ENCODE peak calls at places on chromosomes 1 and 21, in ten cellular contexts. One of them, this sample, is unnamed.

GRCh38 chr1:192524223-192524622 is 51.4 kb upstream of the RGS1 start:
- DNase-seq in KBM-7: no peak
- DNase-seq in lower lobe of right lung: no peak
- DNase-seq in AG08395: peak; percentile 25
- DNase-seq in OCI-LY7: no peak
- DNase-seq in stimulated activated CD8-positive, alpha-beta memory T cell treated with anti-CD3 and anti-CD28 coated beads, Interleukin-15, amount 100 ng/mL, for 1 hour: no peak
- DNase-seq in activated CD8-positive, alpha-beta memory T cell treated with anti-CD3 and anti-CD28 coated beads, Interleukin-2, amount 10 ng/mL, durations not matched to agents 7 days and 5 days: no peak
- DNase-seq in D341Med: no peak
- DNase-seq in left cardiac atrium: no peak
- DNase-seq in EL: peak; percentile 17
- DNase-seq in this sample: no peak

GRCh38 chr1:207619833-207620572 is 24.9 kb upstream of the CR1L start:
- DNase-seq in AG08395: peak; percentile 50
- DNase-seq in lower lobe of right lung: no peak
- DNase-seq in activated CD8-positive, alpha-beta memory T cell treated with anti-CD3 and anti-CD28 coated beads, Interleukin-2, amount 10 ng/mL, durations not matched to agents 7 days and 5 days: peak; percentile 42
- DNase-seq in stimulated activated CD8-positive, alpha-beta memory T cell treated with anti-CD3 and anti-CD28 coated beads, Interleukin-15, amount 100 ng/mL, for 1 hour: no peak
- DNase-seq in EL: peak; percentile 52
- DNase-seq in OCI-LY7: peak; percentile 67
- DNase-seq in KBM-7: peak; percentile 55
- DNase-seq in left cardiac atrium: no peak
- DNase-seq in D341Med: peak; percentile 61
- DNase-seq in this sample: no peak

GRCh38 chr1:234844479-234845031 is 234.6 kb upstream of the IRF2BP2 start:
- DNase-seq in activated CD8-positive, alpha-beta memory T cell treated with anti-CD3 and anti-CD28 coated beads, Interleukin-2, amount 10 ng/mL, durations not matched to agents 7 days and 5 days: no peak
- DNase-seq in stimulated activated CD8-positive, alpha-beta memory T cell treated with anti-CD3 and anti-CD28 coated beads, Interleukin-15, amount 100 ng/mL, for 1 hour: no peak
- DNase-seq in EL: peak; percentile 49
- DNase-seq in left cardiac atrium: no peak
- DNase-seq in OCI-LY7: peak; percentile 71
- DNase-seq in AG08395: no peak
- DNase-seq in KBM-7: peak; percentile 67
- DNase-seq in D341Med: no peak
- DNase-seq in lower lobe of right lung: no peak
- DNase-seq in this sample: peak; percentile 30

GRCh38 chr1:30668546-30669327 is 54.6 kb downstream of the MATN1 start:
- DNase-seq in stimulated activated CD8-positive, alpha-beta memory T cell treated with anti-CD3 and anti-CD28 coated beads, Interleukin-15, amount 100 ng/mL, for 1 hour: no peak
- DNase-seq in left cardiac atrium: no peak
- DNase-seq in lower lobe of right lung: peak; percentile 9
- DNase-seq in activated CD8-positive, alpha-beta memory T cell treated with anti-CD3 and anti-CD28 coated beads, Interleukin-2, amount 10 ng/mL, durations not matched to agents 7 days and 5 days: no peak
- DNase-seq in EL: peak; percentile 48
- DNase-seq in D341Med: no peak
- DNase-seq in KBM-7: no peak
- DNase-seq in AG08395: peak; percentile 29
- DNase-seq in OCI-LY7: no peak
- DNase-seq in this sample: no peak

GRCh38 chr1:7373936-7374760 is 396.9 kb upstream of the VAMP3 start:
- DNase-seq in OCI-LY7: no peak
- DNase-seq in KBM-7: no peak
- DNase-seq in activated CD8-positive, alpha-beta memory T cell treated with anti-CD3 and anti-CD28 coated beads, Interleukin-2, amount 10 ng/mL, durations not matched to agents 7 days and 5 days: no peak
- DNase-seq in left cardiac atrium: no peak
- DNase-seq in stimulated activated CD8-positive, alpha-beta memory T cell treated with anti-CD3 and anti-CD28 coated beads, Interleukin-15, amount 100 ng/mL, for 1 hour: no peak
- DNase-seq in D341Med: no peak
- DNase-seq in AG08395: no peak
- DNase-seq in EL: peak; percentile 14
- DNase-seq in lower lobe of right lung: no peak
- DNase-seq in this sample: no peak

GRCh38 chr1:109784551-109785252 is 21.0 kb upstream of the EPS8L3 start:
- DNase-seq in KBM-7: no peak
- DNase-seq in AG08395: no peak
- DNase-seq in EL: no peak
- DNase-seq in left cardiac atrium: peak; percentile 9
- DNase-seq in D341Med: no peak
- DNase-seq in stimulated activated CD8-positive, alpha-beta memory T cell treated with anti-CD3 and anti-CD28 coated beads, Interleukin-15, amount 100 ng/mL, for 1 hour: no peak
- DNase-seq in lower lobe of right lung: peak; percentile 44
- DNase-seq in activated CD8-positive, alpha-beta memory T cell treated with anti-CD3 and anti-CD28 coated beads, Interleukin-2, amount 10 ng/mL, durations not matched to agents 7 days and 5 days: no peak
- DNase-seq in OCI-LY7: no peak
- DNase-seq in this sample: no peak

GRCh38 chr1:240572328-240572727 is 39.6 kb downstream of the GREM2 start:
- DNase-seq in D341Med: no peak
- DNase-seq in OCI-LY7: no peak
- DNase-seq in lower lobe of right lung: no peak
- DNase-seq in AG08395: no peak
- DNase-seq in EL: no peak
- DNase-seq in stimulated activated CD8-positive, alpha-beta memory T cell treated with anti-CD3 and anti-CD28 coated beads, Interleukin-15, amount 100 ng/mL, for 1 hour: no peak
- DNase-seq in KBM-7: no peak
- DNase-seq in left cardiac atrium: no peak
- DNase-seq in activated CD8-positive, alpha-beta memory T cell treated with anti-CD3 and anti-CD28 coated beads, Interleukin-2, amount 10 ng/mL, durations not matched to agents 7 days and 5 days: no peak
- DNase-seq in this sample: no peak

GRCh38 chr1:52209429-52209828 is 67.5 kb downstream of the ZFYVE9 start:
- DNase-seq in AG08395: no peak
- DNase-seq in KBM-7: no peak
- DNase-seq in lower lobe of right lung: no peak
- DNase-seq in stimulated activated CD8-positive, alpha-beta memory T cell treated with anti-CD3 and anti-CD28 coated beads, Interleukin-15, amount 100 ng/mL, for 1 hour: no peak
- DNase-seq in D341Med: no peak
- DNase-seq in activated CD8-positive, alpha-beta memory T cell treated with anti-CD3 and anti-CD28 coated beads, Interleukin-2, amount 10 ng/mL, durations not matched to agents 7 days and 5 days: no peak
- DNase-seq in left cardiac atrium: no peak
- DNase-seq in OCI-LY7: no peak
- DNase-seq in EL: no peak
- DNase-seq in this sample: no peak

GRCh38 chr1:50422946-50423669 is at the start of gene DMRTA2:
- DNase-seq in lower lobe of right lung: no peak
- DNase-seq in left cardiac atrium: no peak
- DNase-seq in stimulated activated CD8-positive, alpha-beta memory T cell treated with anti-CD3 and anti-CD28 coated beads, Interleukin-15, amount 100 ng/mL, for 1 hour: no peak
- DNase-seq in OCI-LY7: no peak
- DNase-seq in AG08395: peak; percentile 62
- DNase-seq in D341Med: peak; percentile 67
- DNase-seq in activated CD8-positive, alpha-beta memory T cell treated with anti-CD3 and anti-CD28 coated beads, Interleukin-2, amount 10 ng/mL, durations not matched to agents 7 days and 5 days: no peak
- DNase-seq in EL: peak; percentile 48
- DNase-seq in KBM-7: peak; percentile 22
- DNase-seq in this sample: no peak

GRCh38 chr1:217311766-217312165 is 319.1 kb downstream of the GPATCH2 start:
- DNase-seq in EL: peak; percentile 16
- DNase-seq in OCI-LY7: no peak
- DNase-seq in KBM-7: no peak
- DNase-seq in left cardiac atrium: no peak
- DNase-seq in stimulated activated CD8-positive, alpha-beta memory T cell treated with anti-CD3 and anti-CD28 coated beads, Interleukin-15, amount 100 ng/mL, for 1 hour: no peak
- DNase-seq in AG08395: no peak
- DNase-seq in D341Med: no peak
- DNase-seq in activated CD8-positive, alpha-beta memory T cell treated with anti-CD3 and anti-CD28 coated beads, Interleukin-2, amount 10 ng/mL, durations not matched to agents 7 days and 5 days: no peak
- DNase-seq in lower lobe of right lung: no peak
- DNase-seq in this sample: no peak

GRCh38 chr1:236051107-236051885 is 13.6 kb downstream of the NID1 start:
- DNase-seq in left cardiac atrium: no peak
- DNase-seq in D341Med: no peak
- DNase-seq in EL: peak; percentile 9
- DNase-seq in KBM-7: no peak
- DNase-seq in OCI-LY7: no peak
- DNase-seq in lower lobe of right lung: no peak
- DNase-seq in stimulated activated CD8-positive, alpha-beta memory T cell treated with anti-CD3 and anti-CD28 coated beads, Interleukin-15, amount 100 ng/mL, for 1 hour: no peak
- DNase-seq in AG08395: peak; percentile 64
- DNase-seq in activated CD8-positive, alpha-beta memory T cell treated with anti-CD3 and anti-CD28 coated beads, Interleukin-2, amount 10 ng/mL, durations not matched to agents 7 days and 5 days: no peak
- DNase-seq in this sample: no peak

GRCh38 chr1:10387611-10388386 is 11.1 kb upstream of the PGD start:
- DNase-seq in stimulated activated CD8-positive, alpha-beta memory T cell treated with anti-CD3 and anti-CD28 coated beads, Interleukin-15, amount 100 ng/mL, for 1 hour: no peak
- DNase-seq in activated CD8-positive, alpha-beta memory T cell treated with anti-CD3 and anti-CD28 coated beads, Interleukin-2, amount 10 ng/mL, durations not matched to agents 7 days and 5 days: no peak
- DNase-seq in lower lobe of right lung: no peak
- DNase-seq in OCI-LY7: peak; percentile 78
- DNase-seq in AG08395: peak; percentile 46
- DNase-seq in D341Med: no peak
- DNase-seq in left cardiac atrium: peak; percentile 43
- DNase-seq in KBM-7: peak; percentile 79
- DNase-seq in EL: peak; percentile 29
- DNase-seq in this sample: no peak

GRCh38 chr1:239387304-239388231 is 1.2 kb downstream of the CHRM3 start:
- DNase-seq in left cardiac atrium: no peak
- DNase-seq in EL: peak; percentile 31
- DNase-seq in OCI-LY7: no peak
- DNase-seq in stimulated activated CD8-positive, alpha-beta memory T cell treated with anti-CD3 and anti-CD28 coated beads, Interleukin-15, amount 100 ng/mL, for 1 hour: no peak
- DNase-seq in D341Med: peak; percentile 70
- DNase-seq in activated CD8-positive, alpha-beta memory T cell treated with anti-CD3 and anti-CD28 coated beads, Interleukin-2, amount 10 ng/mL, durations not matched to agents 7 days and 5 days: no peak
- DNase-seq in AG08395: no peak
- DNase-seq in lower lobe of right lung: peak; percentile 46
- DNase-seq in KBM-7: peak; percentile 57
- DNase-seq in this sample: no peak

GRCh38 chr21:35053356-35054096 is 4.4 kb upstream of the RUNX1 start:
- DNase-seq in stimulated activated CD8-positive, alpha-beta memory T cell treated with anti-CD3 and anti-CD28 coated beads, Interleukin-15, amount 100 ng/mL, for 1 hour: no peak
- DNase-seq in EL: no peak
- DNase-seq in activated CD8-positive, alpha-beta memory T cell treated with anti-CD3 and anti-CD28 coated beads, Interleukin-2, amount 10 ng/mL, durations not matched to agents 7 days and 5 days: no peak
- DNase-seq in D341Med: no peak
- DNase-seq in OCI-LY7: no peak
- DNase-seq in lower lobe of right lung: no peak
- DNase-seq in left cardiac atrium: no peak
- DNase-seq in KBM-7: no peak
- DNase-seq in AG08395: no peak
- DNase-seq in this sample: no peak

GRCh38 chr1:185442065-185442464 is 125.0 kb upstream of the IVNS1ABP start:
- DNase-seq in KBM-7: no peak
- DNase-seq in EL: peak; percentile 12
- DNase-seq in OCI-LY7: no peak
- DNase-seq in left cardiac atrium: no peak
- DNase-seq in D341Med: peak; percentile 61
- DNase-seq in lower lobe of right lung: no peak
- DNase-seq in activated CD8-positive, alpha-beta memory T cell treated with anti-CD3 and anti-CD28 coated beads, Interleukin-2, amount 10 ng/mL, durations not matched to agents 7 days and 5 days: no peak
- DNase-seq in stimulated activated CD8-positive, alpha-beta memory T cell treated with anti-CD3 and anti-CD28 coated beads, Interleukin-15, amount 100 ng/mL, for 1 hour: no peak
- DNase-seq in AG08395: peak; percentile 61
- DNase-seq in this sample: no peak

GRCh38 chr1:58649555-58649954 is 50.3 kb downstream of the MYSM1 start:
- DNase-seq in stimulated activated CD8-positive, alpha-beta memory T cell treated with anti-CD3 and anti-CD28 coated beads, Interleukin-15, amount 100 ng/mL, for 1 hour: no peak
- DNase-seq in activated CD8-positive, alpha-beta memory T cell treated with anti-CD3 and anti-CD28 coated beads, Interleukin-2, amount 10 ng/mL, durations not matched to agents 7 days and 5 days: no peak
- DNase-seq in OCI-LY7: no peak
- DNase-seq in EL: peak; percentile 8
- DNase-seq in left cardiac atrium: no peak
- DNase-seq in AG08395: no peak
- DNase-seq in KBM-7: no peak
- DNase-seq in lower lobe of right lung: no peak
- DNase-seq in D341Med: no peak
- DNase-seq in this sample: peak; percentile 26

GRCh38 chr1:72186733-72187307 is 95.5 kb downstream of the NEGR1 start:
- DNase-seq in D341Med: peak; percentile 9
- DNase-seq in EL: peak; percentile 37
- DNase-seq in left cardiac atrium: no peak
- DNase-seq in lower lobe of right lung: no peak
- DNase-seq in OCI-LY7: no peak
- DNase-seq in AG08395: peak; percentile 46
- DNase-seq in activated CD8-positive, alpha-beta memory T cell treated with anti-CD3 and anti-CD28 coated beads, Interleukin-2, amount 10 ng/mL, durations not matched to agents 7 days and 5 days: no peak
- DNase-seq in stimulated activated CD8-positive, alpha-beta memory T cell treated with anti-CD3 and anti-CD28 coated beads, Interleukin-15, amount 100 ng/mL, for 1 hour: no peak
- DNase-seq in KBM-7: peak; percentile 48
- DNase-seq in this sample: no peak

GRCh38 chr1:199403421-199404116 is 623.9 kb upstream of the NR5A2 start:
- DNase-seq in activated CD8-positive, alpha-beta memory T cell treated with anti-CD3 and anti-CD28 coated beads, Interleukin-2, amount 10 ng/mL, durations not matched to agents 7 days and 5 days: no peak
- DNase-seq in OCI-LY7: no peak
- DNase-seq in D341Med: no peak
- DNase-seq in stimulated activated CD8-positive, alpha-beta memory T cell treated with anti-CD3 and anti-CD28 coated beads, Interleukin-15, amount 100 ng/mL, for 1 hour: no peak
- DNase-seq in EL: peak; percentile 81
- DNase-seq in AG08395: no peak
- DNase-seq in KBM-7: peak; percentile 37
- DNase-seq in lower lobe of right lung: no peak
- DNase-seq in left cardiac atrium: no peak
- DNase-seq in this sample: no peak